ENCODE peak calls at places on chromosomes 13 and 19, in seven cellular contexts. G is IMR-90, P is mesendoderm, U is neuronal stem cell, H is H1, A is trophoblast cell, M is H9. O is an unnamed sample.

GRCh38 chr13:23671902-23672301 is 101.7 kb downstream of the TNFRSF19 start:
- DNase-seq in G (peak; percentile 95), P (no peak), U (no peak), H (no peak), A (no peak), M (no peak), O (peak; percentile 76)

GRCh38 chr19:49677232-49677881 is at the start of gene PRMT1:
- DNase-seq in G (no peak), P (peak; percentile 87), U (no peak), H (no peak), A (peak; percentile 35), M (peak; percentile 69), O (no peak)

GRCh38 chr19:49679832-49680472 is 2.9 kb downstream of the PRMT1 start:
- DNase-seq in G (no peak), P (no peak), U (no peak), H (no peak), A (no peak), M (no peak), O (no peak)

GRCh38 chr19:48271531-48272151 is 1.8 kb downstream of the ZNF114 start:
- DNase-seq in G (peak; percentile 35), P (peak; percentile 96), U (peak; percentile 43), H (peak; percentile 51), A (peak; percentile 97), M (peak; percentile 80), O (peak; percentile 66)

GRCh38 chr19:18453269-18454024 is 15.5 kb upstream of the ISYNA1 start:
- DNase-seq in G (peak; percentile 52), P (no peak), U (no peak), H (no peak), A (no peak), M (no peak), O (peak; percentile 39)

GRCh38 chr13:73065665-73066350 is 7.0 kb downstream of the KLF5 start:
- DNase-seq in G (no peak), P (peak; percentile 18), U (no peak), H (no peak), A (peak; percentile 93), M (no peak), O (no peak)

GRCh38 chr19:31329819-31330218 is 19.4 kb downstream of the TSHZ3 start:
- DNase-seq in G (no peak), P (no peak), U (no peak), H (no peak), A (no peak), M (no peak), O (no peak)

GRCh38 chr19:5718579-5719273 is 1.2 kb downstream of the LONP1 start:
- DNase-seq in G (peak; percentile 91), P (peak; percentile 84), U (no peak), H (no peak), A (peak; percentile 41), M (no peak), O (peak; percentile 93)

GRCh38 chr13:39038569-39038898 is 278 bp downstream of the NHLRC3 start:
- DNase-seq in G (no peak), P (no peak), U (no peak), H (no peak), A (peak; percentile 66), M (no peak), O (peak; percentile 47)

GRCh38 chr19:39130337-39131254 is 5.0 kb downstream of the PAK4 start:
- DNase-seq in G (no peak), P (no peak), U (no peak), H (no peak), A (no peak), M (no peak), O (no peak)

GRCh38 chr13:20943519-20944012 is 41.0 kb upstream of the XPO4 start:
- DNase-seq in G (peak; percentile 97), P (peak; percentile 86), U (peak; percentile 54), H (peak; percentile 75), A (peak; percentile 98), M (peak; percentile 84), O (peak; percentile 99)

GRCh38 chr13:111547726-111548273 is 227.4 kb downstream of the TEX29 start:
- DNase-seq in G (no peak), P (no peak), U (no peak), H (no peak), A (no peak), M (no peak), O (no peak)

GRCh38 chr13:60335531-60335930 is 61.5 kb upstream of the TDRD3 start:
- DNase-seq in G (peak; percentile 22), P (peak; percentile 25), U (no peak), H (no peak), A (peak; percentile 60), M (no peak), O (peak; percentile 24)

GRCh38 chr13:30354481-30355404 is 47.4 kb upstream of the KATNAL1 start:
- DNase-seq in G (no peak), P (no peak), U (no peak), H (no peak), A (peak; percentile 92), M (no peak), O (no peak)

GRCh38 chr13:30481241-30481760 is 15.6 kb upstream of the HMGB1 start:
- DNase-seq in G (no peak), P (no peak), U (no peak), H (no peak), A (peak; percentile 81), M (no peak), O (no peak)

GRCh38 chr13:42574011-42574410 is at the start of gene TNFSF11:
- DNase-seq in G (no peak), P (peak; percentile 71), U (no peak), H (no peak), A (no peak), M (peak; percentile 73), O (no peak)

GRCh38 chr19:52522555-52522954 is 4.9 kb upstream of the ZNF808 start:
- DNase-seq in G (no peak), P (peak; percentile 27), U (no peak), H (no peak), A (no peak), M (peak; percentile 88), O (no peak)

GRCh38 chr19:7832009-7832408 is 2.0 kb downstream of the EVI5L start:
- DNase-seq in G (no peak), P (no peak), U (no peak), H (no peak), A (no peak), M (no peak), O (no peak)

GRCh38 chr13:73607489-73608156 is 526.6 kb downstream of the KLF12 start:
- DNase-seq in G (peak; percentile 46), P (no peak), U (no peak), H (no peak), A (no peak), M (no peak), O (peak; percentile 36)

GRCh38 chr13:102128216-102128800 is 273.5 kb downstream of the FGF14 start:
- DNase-seq in G (peak; percentile 42), P (peak; percentile 21), U (no peak), H (no peak), A (no peak), M (no peak), O (peak; percentile 44)

GRCh38 chr19:5547881-5548280 is 19.9 kb downstream of the TINCR start:
- DNase-seq in G (peak; percentile 51), P (peak; percentile 75), U (no peak), H (no peak), A (peak; percentile 78), M (peak; percentile 70), O (peak; percentile 51)

GRCh38 chr19:16920816-16921529 is 32.2 kb downstream of the F2RL3 start:
- DNase-seq in G (peak; percentile 88), P (peak; percentile 13), U (no peak), H (no peak), A (peak; percentile 12), M (no peak), O (peak; percentile 68)

GRCh38 chr19:16921766-16922591 is 33.2 kb downstream of the F2RL3 start:
- DNase-seq in G (no peak), P (no peak), U (no peak), H (no peak), A (no peak), M (no peak), O (no peak)

GRCh38 chr19:16919496-16919895 is 30.7 kb downstream of the F2RL3 start:
- DNase-seq in G (no peak), P (no peak), U (no peak), H (no peak), A (no peak), M (no peak), O (no peak)

GRCh38 chr19:16922949-16923348 is 34.1 kb downstream of the F2RL3 start:
- DNase-seq in G (no peak), P (no peak), U (no peak), H (no peak), A (no peak), M (no peak), O (no peak)

GRCh38 chr19:16922592-16922934 is 33.8 kb downstream of the F2RL3 start:
- DNase-seq in G (no peak), P (no peak), U (no peak), H (no peak), A (no peak), M (no peak), O (no peak)
- H4K8ac ChIP-seq in G (no peak overlapping the region), P (no peak overlapping the region), U (no peak overlapping the region), H (peak overlapping the region; percentile 25), A (no peak overlapping the region), M (no peak overlapping the region), O (no peak overlapping the region)

GRCh38 chr13:37648604-37649003 is 50.0 kb upstream of the POSTN start:
- DNase-seq in G (peak; percentile 88), P (no peak), U (no peak), H (no peak), A (no peak), M (no peak), O (no peak)
- H2AK5ac ChIP-seq in G (no peak overlapping the region), P (no peak overlapping the region), U (no peak overlapping the region), H (no peak overlapping the region), A (no peak overlapping the region), M (no peak overlapping the region), O (no peak overlapping the region)

GRCh38 chr13:95404141-95404882 is 103.1 kb upstream of the ABCC4 start:
- DNase-seq in G (peak; percentile 73), P (peak; percentile 91), U (peak; percentile 89), H (peak; percentile 74), A (peak; percentile 94), M (peak; percentile 90), O (peak; percentile 85)

GRCh38 chr13:95403349-95404140 is 102.3 kb upstream of the ABCC4 start:
- DNase-seq in G (no peak), P (peak; percentile 83), U (peak; percentile 70), H (peak; percentile 36), A (no peak), M (peak; percentile 88), O (peak; percentile 30)
- H3K23ac ChIP-seq in G (peak overlapping the region; percentile 32), P (no peak overlapping the region), U (no peak overlapping the region), H (no peak overlapping the region), A (no peak overlapping the region), M (no peak overlapping the region), O (no peak overlapping the region)

GRCh38 chr19:17263712-17264640 is 569 bp downstream of the USHBP1 start:
- DNase-seq in G (no peak), P (no peak), U (no peak), H (no peak), A (no peak), M (no peak), O (no peak)

GRCh38 chr19:17262557-17262956 is 2.0 kb downstream of the USHBP1 start:
- DNase-seq in G (no peak), P (no peak), U (no peak), H (no peak), A (no peak), M (no peak), O (no peak)

GRCh38 chr19:17266026-17266425 is 1.2 kb upstream of the BABAM1 start:
- DNase-seq in G (no peak), P (no peak), U (no peak), H (no peak), A (peak; percentile 95), M (no peak), O (no peak)

GRCh38 chr19:17266589-17266974 is 661 bp upstream of the BABAM1 start:
- DNase-seq in G (no peak), P (no peak), U (no peak), H (no peak), A (no peak), M (no peak), O (no peak)

GRCh38 chr19:17264641-17264979 is at the start of gene USHBP1:
- DNase-seq in G (no peak), P (peak; percentile 74), U (no peak), H (no peak), A (no peak), M (peak; percentile 88), O (no peak)
- H4K8ac ChIP-seq in G (no peak within 1 kb of the TSS), P (no peak within 1 kb of the TSS), U (peak within 1 kb of the TSS; percentile 82), H (peak within 1 kb of the TSS; percentile 96), A (peak within 1 kb of the TSS; percentile 20), M (no peak within 1 kb of the TSS), O (no peak within 1 kb of the TSS)